ENCODE peak calls at places on chromosomes 12 and 14, in five cellular contexts. One of them, this sample, is unnamed. For H3K4me1, the result is how much of the 10 kb centered on the place peaks cover.

GRCh38 chr12:42450248-42450647 is 124.3 kb downstream of the PPHLN1 start:
- DNase-seq in SK-N-SH: no peak
- DNase-seq in K562: no peak
- DNase-seq in IMR-90: peak
- DNase-seq in GM12878: no peak
- DNase-seq in this sample: no peak

GRCh38 chr12:117875652-117876491 is 92.9 kb downstream of the KSR2 start:
- DNase-seq in IMR-90: peak
- DNase-seq in GM12878: no peak
- DNase-seq in K562: peak
- DNase-seq in SK-N-SH: peak
- DNase-seq in this sample: no peak

GRCh38 chr12:47867496-47867941 is 37.3 kb downstream of the VDR start:
- DNase-seq in GM12878: no peak
- DNase-seq in IMR-90: peak
- DNase-seq in SK-N-SH: no peak
- DNase-seq in K562: peak
- DNase-seq in this sample: no peak

GRCh38 chr12:55619352-55620138 is 17.1 kb upstream of the OR10P1 start:
- DNase-seq in SK-N-SH: peak
- DNase-seq in IMR-90: peak
- DNase-seq in K562: peak
- DNase-seq in GM12878: peak
- DNase-seq in this sample: peak

GRCh38 chr14:76644875-76645518 is 116.3 kb upstream of the VASH1 start:
- DNase-seq in K562: peak
- DNase-seq in GM12878: no peak
- DNase-seq in IMR-90: peak
- DNase-seq in SK-N-SH: peak
- DNase-seq in this sample: peak

GRCh38 chr12:121955258-121956040 is 37.1 kb downstream of the CFAP251 start:
- DNase-seq in SK-N-SH: peak
- DNase-seq in K562: no peak
- DNase-seq in GM12878: no peak
- DNase-seq in IMR-90: peak
- DNase-seq in this sample: no peak

GRCh38 chr12:97308576-97309198 is 153.9 kb upstream of the RMST start:
- DNase-seq in SK-N-SH: no peak
- DNase-seq in GM12878: peak
- DNase-seq in K562: peak
- DNase-seq in IMR-90: peak
- DNase-seq in this sample: peak

GRCh38 chr12:52082026-52082667 is 2.6 kb downstream of the SMIM41 start:
- DNase-seq in IMR-90: peak
- DNase-seq in K562: no peak
- DNase-seq in SK-N-SH: no peak
- DNase-seq in GM12878: no peak
- DNase-seq in this sample: no peak

GRCh38 chr12:21301-22189 is 45.0 kb upstream of the IQSEC3 start:
- DNase-seq in GM12878: peak
- DNase-seq in IMR-90: no peak
- DNase-seq in SK-N-SH: no peak
- DNase-seq in K562: peak
- DNase-seq in this sample: no peak

GRCh38 chr12:109655578-109655977 is 58.0 kb upstream of the FAM222A start:
- DNase-seq in K562: no peak
- DNase-seq in SK-N-SH: no peak
- DNase-seq in GM12878: no peak
- DNase-seq in IMR-90: no peak
- DNase-seq in this sample: no peak

GRCh38 chr12:116122639-116123038 is 154.9 kb downstream of the MED13L start:
- DNase-seq in IMR-90: no peak
- DNase-seq in GM12878: no peak
- DNase-seq in SK-N-SH: no peak
- DNase-seq in K562: no peak
- DNase-seq in this sample: no peak

GRCh38 chr12:94743174-94743573 is 92.8 kb upstream of the TMCC3 start:
- DNase-seq in IMR-90: no peak
- DNase-seq in SK-N-SH: no peak
- DNase-seq in K562: no peak
- DNase-seq in GM12878: no peak
- DNase-seq in this sample: no peak

GRCh38 chr12:127888948-127889347 is 378.0 kb upstream of the TMEM132C start:
- DNase-seq in GM12878: no peak
- DNase-seq in K562: no peak
- DNase-seq in SK-N-SH: no peak
- DNase-seq in IMR-90: no peak
- DNase-seq in this sample: no peak

GRCh38 chr14:20617138-20618003 is 24.1 kb downstream of the OR6S1 start:
- DNase-seq in SK-N-SH: no peak
- DNase-seq in K562: no peak
- DNase-seq in IMR-90: no peak
- DNase-seq in GM12878: no peak
- DNase-seq in this sample: no peak

GRCh38 chr12:12327802-12328201 is 22.2 kb downstream of the MANSC1 start:
- DNase-seq in IMR-90: peak
- DNase-seq in K562: peak
- DNase-seq in GM12878: peak
- DNase-seq in SK-N-SH: peak
- DNase-seq in this sample: peak

GRCh38 chr14:79040742-79041249 is 870.6 kb downstream of the NRXN3 start:
- DNase-seq in IMR-90: no peak
- DNase-seq in SK-N-SH: no peak
- DNase-seq in K562: no peak
- DNase-seq in GM12878: no peak
- DNase-seq in this sample: no peak

GRCh38 chr14:89391123-89391522 is 25.9 kb downstream of the FOXN3 start:
- DNase-seq in IMR-90: peak
- DNase-seq in GM12878: no peak
- DNase-seq in K562: no peak
- DNase-seq in SK-N-SH: no peak
- DNase-seq in this sample: no peak

GRCh38 chr12:45273717-45274271 is 57.9 kb downstream of the ANO6 start:
- DNase-seq in GM12878: no peak
- DNase-seq in IMR-90: peak
- DNase-seq in SK-N-SH: no peak
- DNase-seq in K562: peak
- DNase-seq in this sample: peak

GRCh38 chr14:93078830-93079229 is 36.9 kb downstream of the ITPK1 start:
- DNase-seq in K562: no peak
- DNase-seq in GM12878: no peak
- DNase-seq in SK-N-SH: no peak
- DNase-seq in IMR-90: peak
- DNase-seq in this sample: no peak

GRCh38 chr12:27193106-27193505 is 51.0 kb upstream of the STK38L start:
- DNase-seq in GM12878: no peak
- DNase-seq in IMR-90: peak
- DNase-seq in SK-N-SH: no peak
- DNase-seq in K562: no peak
- DNase-seq in this sample: no peak

GRCh38 chr12:31599053-31599452 is 8.1 kb upstream of the DENND5B start:
- DNase-seq in SK-N-SH: no peak
- DNase-seq in IMR-90: no peak
- DNase-seq in GM12878: peak
- DNase-seq in K562: no peak
- DNase-seq in this sample: no peak

GRCh38 chr14:104169005-104169764 is 30.8 kb downstream of the KIF26A start:
- DNase-seq in GM12878: no peak
- DNase-seq in IMR-90: no peak
- DNase-seq in SK-N-SH: no peak
- DNase-seq in K562: no peak
- DNase-seq in this sample: no peak

GRCh38 chr12:80264386-80264785 is 165.0 kb downstream of the OTOGL start:
- DNase-seq in GM12878: no peak
- DNase-seq in K562: no peak
- DNase-seq in IMR-90: no peak
- DNase-seq in SK-N-SH: no peak
- DNase-seq in this sample: no peak

GRCh38 chr12:116525418-116526001 is 33.7 kb upstream of the MAP1LC3B2 start:
- DNase-seq in IMR-90: peak
- DNase-seq in SK-N-SH: no peak
- DNase-seq in GM12878: no peak
- DNase-seq in K562: no peak
- DNase-seq in this sample: peak

GRCh38 chr12:69231479-69231878 is 7.9 kb upstream of the CPSF6 start:
- DNase-seq in K562: no peak
- DNase-seq in GM12878: no peak
- DNase-seq in SK-N-SH: no peak
- DNase-seq in IMR-90: no peak
- DNase-seq in this sample: no peak

GRCh38 chr12:71878208-71878607 is 38.6 kb downstream of the TBC1D15 start:
- DNase-seq in IMR-90: no peak
- DNase-seq in SK-N-SH: no peak
- DNase-seq in GM12878: no peak
- DNase-seq in K562: no peak
- DNase-seq in this sample: no peak

GRCh38 chr12:3004655-3005565 is 45.7 kb downstream of the TEAD4 start:
- DNase-seq in K562: no peak
- DNase-seq in SK-N-SH: peak
- DNase-seq in GM12878: no peak
- DNase-seq in IMR-90: no peak
- DNase-seq in this sample: no peak

GRCh38 chr12:98228619-98229538 is 286.5 kb upstream of the TMPO start:
- DNase-seq in K562: no peak
- DNase-seq in SK-N-SH: no peak
- DNase-seq in IMR-90: no peak
- DNase-seq in GM12878: no peak
- DNase-seq in this sample: no peak

GRCh38 chr12:65854629-65855028 is 30.3 kb downstream of the HMGA2 start:
- DNase-seq in SK-N-SH: no peak
- DNase-seq in IMR-90: peak
- DNase-seq in GM12878: no peak
- DNase-seq in K562: no peak
- DNase-seq in this sample: no peak

DNA sequence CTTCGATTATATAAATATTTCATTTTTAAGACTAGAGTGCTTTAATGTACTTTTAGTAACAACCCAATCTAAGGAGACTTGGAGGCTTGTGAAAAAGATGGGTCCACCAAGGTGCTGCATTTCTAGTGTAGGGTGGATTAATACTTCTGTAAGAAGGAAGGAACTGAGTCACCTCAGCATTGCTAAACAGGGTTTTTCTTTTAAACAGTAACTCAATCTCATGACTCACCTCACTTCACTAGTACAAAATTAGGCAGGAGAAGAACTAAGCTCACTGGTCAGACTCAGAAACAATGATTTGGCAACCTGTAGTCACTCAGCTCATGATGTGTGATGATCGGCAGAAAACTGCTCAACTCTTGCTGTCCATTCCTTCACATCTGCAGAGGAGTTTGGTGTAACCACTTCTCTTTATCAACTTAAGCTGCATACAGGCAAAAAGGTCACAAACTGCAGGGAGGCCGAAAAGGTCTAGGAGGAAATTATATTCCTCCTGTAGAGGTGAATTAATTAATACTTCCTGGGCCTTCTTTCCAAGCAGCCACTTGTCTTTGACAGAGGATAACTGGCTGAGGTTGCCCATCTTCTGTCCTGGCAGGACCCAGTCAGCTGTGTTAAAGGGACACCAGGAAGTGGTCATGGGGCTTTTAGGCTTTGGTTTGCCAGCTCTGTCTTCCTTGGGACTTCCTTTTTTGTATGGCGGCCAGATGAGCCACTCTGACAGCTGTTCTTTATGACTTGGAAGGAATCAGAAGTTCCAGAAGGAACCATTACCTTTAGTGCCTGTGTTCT is 466.9 kb downstream of the FUT8 start:
- DNase-seq in GM12878: no peak
- DNase-seq in K562: no peak
- DNase-seq in IMR-90: peak
- DNase-seq in SK-N-SH: no peak
- DNase-seq in this sample: peak
- TF ChIP-seq RCOR1 in GM12878: no peak
- TF ChIP-seq RCOR1 in K562: no peak
- TF ChIP-seq RCOR1 in IMR-90: no peak
- TF ChIP-seq RCOR1 in SK-N-SH: no peak
- TF ChIP-seq RCOR1 in this sample: no peak

DNA sequence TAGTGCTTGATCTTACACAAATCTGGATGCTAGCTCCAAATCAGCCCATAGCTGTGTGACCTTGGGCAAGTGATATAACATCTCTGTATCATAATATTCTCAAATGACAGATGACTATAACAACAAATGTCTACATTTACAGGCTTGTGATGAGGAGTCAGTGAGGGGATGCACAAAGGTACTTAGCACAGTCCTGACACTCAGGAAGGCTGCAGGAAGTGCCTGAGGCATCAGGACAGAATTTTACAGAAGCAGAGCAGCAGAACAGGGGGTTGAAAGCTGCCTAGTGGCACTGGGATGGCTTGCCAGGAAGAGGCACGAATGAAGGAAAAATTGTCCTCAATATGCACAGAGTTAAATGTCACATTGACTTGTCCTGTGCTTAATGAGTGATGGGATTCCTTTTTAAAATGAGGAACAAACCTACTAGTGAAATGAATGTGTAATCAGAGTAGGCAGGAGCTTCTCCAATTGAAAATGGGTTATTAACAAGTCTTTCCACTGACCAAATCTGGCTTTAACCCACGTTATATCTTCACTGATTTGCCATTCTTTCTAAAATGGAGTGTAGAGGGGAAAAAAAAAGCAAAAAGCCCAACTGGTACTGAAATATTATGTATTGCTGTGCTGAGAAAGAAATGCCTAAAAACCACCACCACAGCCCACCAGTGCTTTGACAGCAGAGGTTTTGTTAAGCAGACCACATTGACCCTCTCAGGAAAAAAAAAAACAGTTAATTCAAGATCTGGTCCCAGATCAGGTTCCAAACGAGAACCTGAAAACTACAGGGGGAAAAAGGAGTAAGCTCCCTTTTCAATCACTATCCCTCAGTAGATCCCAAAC is 11.6 kb downstream of the BTG1 start:
- DNase-seq in IMR-90: no peak
- DNase-seq in GM12878: no peak
- DNase-seq in SK-N-SH: peak
- DNase-seq in K562: no peak
- DNase-seq in this sample: no peak
- H3K4me1 ChIP-seq in IMR-90: under half
- H3K4me1 ChIP-seq in GM12878: under half
- H3K4me1 ChIP-seq in SK-N-SH: half or more
- H3K4me1 ChIP-seq in K562: under half
- H3K4me1 ChIP-seq in this sample: half or more

GRCh38 chr12:92186038-92186470 is 40.4 kb upstream of the BTG1 start:
- DNase-seq in GM12878: no peak
- DNase-seq in SK-N-SH: no peak
- DNase-seq in K562: no peak
- DNase-seq in IMR-90: no peak
- DNase-seq in this sample: no peak

GRCh38 chr12:92183575-92183974 is 37.9 kb upstream of the BTG1 start:
- DNase-seq in K562: no peak
- DNase-seq in SK-N-SH: peak
- DNase-seq in IMR-90: no peak
- DNase-seq in GM12878: no peak
- DNase-seq in this sample: no peak

GRCh38 chr12:92188517-92189188 is 43.0 kb upstream of the BTG1 start:
- DNase-seq in GM12878: no peak
- DNase-seq in SK-N-SH: no peak
- DNase-seq in IMR-90: no peak
- DNase-seq in K562: no peak
- DNase-seq in this sample: no peak

GRCh38 chr12:92185052-92185451 is 39.4 kb upstream of the BTG1 start:
- DNase-seq in SK-N-SH: no peak
- DNase-seq in IMR-90: no peak
- DNase-seq in K562: no peak
- DNase-seq in GM12878: peak
- DNase-seq in this sample: no peak
- TF ChIP-seq RCOR1 in SK-N-SH: no peak
- TF ChIP-seq RCOR1 in IMR-90: no peak
- TF ChIP-seq RCOR1 in K562: no peak
- TF ChIP-seq RCOR1 in GM12878: no peak
- TF ChIP-seq RCOR1 in this sample: no peak

GRCh38 chr12:22544038-22544979 is at the start of gene C2CD5:
- DNase-seq in K562: peak
- DNase-seq in GM12878: peak
- DNase-seq in IMR-90: peak
- DNase-seq in SK-N-SH: peak
- DNase-seq in this sample: peak
- H3K4me1 ChIP-seq in K562: under half
- H3K4me1 ChIP-seq in GM12878: under half
- H3K4me1 ChIP-seq in IMR-90: under half
- H3K4me1 ChIP-seq in SK-N-SH: under half
- H3K4me1 ChIP-seq in this sample: under half

This sample was measured in A549.